ENCODE peak calls at places on chromosomes 12 and 14, in eight cellular contexts. One of them, this sample, is unnamed.

GRCh38 chr14:98580131-98580678 is 691.8 kb downstream of the BCL11B start:
- DNase-seq in A549: no peak
- DNase-seq in HCT116: no peak
- DNase-seq in IMR-90: no peak
- DNase-seq in uterus: no peak
- DNase-seq in tibial nerve: no peak
- DNase-seq in testis: no peak
- DNase-seq in GM12892: no peak
- DNase-seq in this sample: no peak

GRCh38 chr14:93619176-93619793 is 169.0 kb downstream of the PRIMA1 start:
- DNase-seq in tibial nerve: no peak
- DNase-seq in A549: peak
- DNase-seq in uterus: no peak
- DNase-seq in HCT116: peak
- DNase-seq in testis: peak
- DNase-seq in IMR-90: peak
- DNase-seq in GM12892: peak
- DNase-seq in this sample: no peak

GRCh38 chr14:104603623-104604401 is 760 bp downstream of the TMEM179 start:
- DNase-seq in uterus: no peak
- DNase-seq in testis: no peak
- DNase-seq in A549: no peak
- DNase-seq in GM12892: no peak
- DNase-seq in HCT116: no peak
- DNase-seq in tibial nerve: no peak
- DNase-seq in IMR-90: no peak
- DNase-seq in this sample: no peak

GRCh38 chr14:21704340-21704737 is 30.7 kb upstream of the OR4E1 start:
- DNase-seq in GM12892: no peak
- DNase-seq in HCT116: no peak
- DNase-seq in A549: no peak
- DNase-seq in testis: no peak
- DNase-seq in uterus: no peak
- DNase-seq in IMR-90: no peak
- DNase-seq in tibial nerve: no peak
- DNase-seq in this sample: no peak

GRCh38 chr12:29665107-29665506 is 118.6 kb downstream of the TMTC1 start:
- DNase-seq in testis: no peak
- DNase-seq in IMR-90: no peak
- DNase-seq in tibial nerve: no peak
- DNase-seq in HCT116: no peak
- DNase-seq in GM12892: no peak
- DNase-seq in A549: no peak
- DNase-seq in uterus: no peak
- DNase-seq in this sample: no peak

GRCh38 chr12:106282457-106283097 is 20.0 kb upstream of the TCP11L2 start:
- DNase-seq in IMR-90: peak
- DNase-seq in HCT116: peak
- DNase-seq in uterus: peak
- DNase-seq in A549: peak
- DNase-seq in testis: peak
- DNase-seq in tibial nerve: no peak
- DNase-seq in GM12892: peak
- DNase-seq in this sample: no peak

GRCh38 chr12:128140551-128140950 is 126.4 kb upstream of the TMEM132C start:
- DNase-seq in testis: no peak
- DNase-seq in A549: no peak
- DNase-seq in uterus: no peak
- DNase-seq in HCT116: no peak
- DNase-seq in GM12892: no peak
- DNase-seq in IMR-90: no peak
- DNase-seq in tibial nerve: no peak
- DNase-seq in this sample: no peak

GRCh38 chr12:24798335-24798734 is 150.6 kb downstream of the BCAT1 start:
- DNase-seq in IMR-90: no peak
- DNase-seq in HCT116: no peak
- DNase-seq in GM12892: peak
- DNase-seq in tibial nerve: no peak
- DNase-seq in uterus: no peak
- DNase-seq in A549: no peak
- DNase-seq in testis: no peak
- DNase-seq in this sample: no peak

GRCh38 chr14:61567838-61568571 is 127.3 kb upstream of the HIF1A start:
- DNase-seq in GM12892: no peak
- DNase-seq in testis: no peak
- DNase-seq in A549: no peak
- DNase-seq in uterus: no peak
- DNase-seq in HCT116: no peak
- DNase-seq in tibial nerve: no peak
- DNase-seq in IMR-90: no peak
- DNase-seq in this sample: no peak

GRCh38 chr14:74478996-74479635 is 14.0 kb downstream of the NPC2 start:
- DNase-seq in uterus: no peak
- DNase-seq in IMR-90: peak
- DNase-seq in GM12892: no peak
- DNase-seq in HCT116: no peak
- DNase-seq in A549: peak
- DNase-seq in testis: no peak
- DNase-seq in tibial nerve: no peak
- DNase-seq in this sample: no peak

GRCh38 chr12:15899282-15899870 is 11.8 kb upstream of the DERA start:
- DNase-seq in testis: no peak
- DNase-seq in IMR-90: no peak
- DNase-seq in HCT116: no peak
- DNase-seq in GM12892: no peak
- DNase-seq in tibial nerve: no peak
- DNase-seq in uterus: no peak
- DNase-seq in A549: no peak
- DNase-seq in this sample: no peak

GRCh38 chr12:52390739-52391617 is 5.5 kb upstream of the KRT84 start:
- DNase-seq in HCT116: peak
- DNase-seq in uterus: no peak
- DNase-seq in A549: peak
- DNase-seq in tibial nerve: no peak
- DNase-seq in testis: peak
- DNase-seq in GM12892: no peak
- DNase-seq in IMR-90: peak
- DNase-seq in this sample: no peak

GRCh38 chr12:109247831-109248654 is 61.0 kb downstream of the FOXN4 start:
- DNase-seq in HCT116: no peak
- DNase-seq in uterus: no peak
- DNase-seq in IMR-90: no peak
- DNase-seq in A549: no peak
- DNase-seq in GM12892: no peak
- DNase-seq in testis: no peak
- DNase-seq in tibial nerve: no peak
- DNase-seq in this sample: no peak

DNA sequence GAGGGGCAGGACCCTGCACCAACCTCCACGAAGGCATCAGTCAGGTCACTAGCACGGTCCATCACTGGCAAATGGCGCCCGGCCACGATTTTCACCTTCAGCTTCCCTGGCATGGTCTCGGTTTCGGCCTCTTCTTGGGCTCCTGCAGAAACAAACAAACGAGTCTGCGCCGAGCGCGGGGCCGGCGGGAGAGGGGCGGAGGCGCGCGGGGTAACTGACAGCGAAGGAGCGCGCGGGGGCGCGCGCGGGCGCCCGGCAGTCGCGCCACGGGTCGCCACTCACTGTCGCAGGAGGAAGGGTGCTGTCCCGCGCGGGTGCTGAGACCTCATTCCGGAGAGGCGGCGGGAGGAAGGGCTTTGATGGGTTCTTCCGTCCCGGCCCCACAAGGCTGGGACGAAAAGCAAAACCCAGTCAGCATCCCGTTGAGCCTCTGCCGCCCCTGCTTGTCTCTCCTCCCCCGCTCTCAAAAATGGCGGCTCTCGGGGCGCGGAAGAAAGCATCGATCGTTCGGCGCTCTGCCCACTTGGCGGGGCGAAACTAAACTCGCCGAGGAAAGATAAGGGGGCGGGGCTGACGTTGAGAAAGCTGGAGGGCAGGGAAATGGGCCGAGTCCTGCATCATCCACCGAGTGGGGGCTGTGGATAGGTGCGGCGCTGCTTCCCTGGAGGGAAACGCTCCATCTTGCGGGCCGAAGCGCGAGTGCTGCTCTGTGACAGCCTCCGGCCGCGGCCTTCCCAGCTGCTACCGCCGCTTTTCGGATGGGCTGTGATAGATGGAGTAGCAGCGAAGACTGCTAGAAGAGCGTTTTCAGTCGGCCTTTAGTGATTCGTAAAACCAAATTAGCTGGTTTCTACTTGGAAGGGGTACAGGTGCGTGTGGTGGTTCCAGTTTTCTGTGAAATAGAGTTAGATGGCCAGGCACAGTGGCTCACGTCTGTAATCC is at the start of gene C2CD5:
- DNase-seq in IMR-90: peak
- DNase-seq in testis: peak
- DNase-seq in tibial nerve: peak
- DNase-seq in HCT116: peak
- DNase-seq in GM12892: peak
- DNase-seq in A549: peak
- DNase-seq in uterus: peak
- DNase-seq in this sample: peak
- TF ChIP-seq POLR2A in IMR-90: peak
- TF ChIP-seq POLR2A in testis: peak
- TF ChIP-seq POLR2A in tibial nerve: peak
- TF ChIP-seq POLR2A in HCT116: no peak
- TF ChIP-seq POLR2A in GM12892: peak
- TF ChIP-seq POLR2A in A549: peak
- TF ChIP-seq POLR2A in uterus: peak
- TF ChIP-seq POLR2A in this sample: peak

GRCh38 chr12:132642846-132643835 is 24.6 kb downstream of the P2RX2 start:
- DNase-seq in tibial nerve: no peak
- DNase-seq in HCT116: no peak
- DNase-seq in uterus: no peak
- DNase-seq in GM12892: no peak
- DNase-seq in IMR-90: no peak
- DNase-seq in A549: no peak
- DNase-seq in testis: no peak
- DNase-seq in this sample: no peak
- TF ChIP-seq POLR2A in tibial nerve: no peak
- TF ChIP-seq POLR2A in HCT116: no peak
- TF ChIP-seq POLR2A in uterus: no peak
- TF ChIP-seq POLR2A in GM12892: no peak
- TF ChIP-seq POLR2A in IMR-90: no peak
- TF ChIP-seq POLR2A in A549: no peak
- TF ChIP-seq POLR2A in testis: no peak
- TF ChIP-seq POLR2A in this sample: no peak

GRCh38 chr12:122282066-122282465 is 15.8 kb upstream of the VPS33A start:
- DNase-seq in testis: no peak
- DNase-seq in uterus: no peak
- DNase-seq in GM12892: no peak
- DNase-seq in HCT116: no peak
- DNase-seq in IMR-90: peak
- DNase-seq in A549: no peak
- DNase-seq in tibial nerve: no peak
- DNase-seq in this sample: no peak
- TF ChIP-seq POLR2A in testis: no peak
- TF ChIP-seq POLR2A in uterus: no peak
- TF ChIP-seq POLR2A in GM12892: no peak
- TF ChIP-seq POLR2A in HCT116: no peak
- TF ChIP-seq POLR2A in IMR-90: no peak
- TF ChIP-seq POLR2A in A549: no peak
- TF ChIP-seq POLR2A in tibial nerve: no peak
- TF ChIP-seq POLR2A in this sample: no peak

DNA sequence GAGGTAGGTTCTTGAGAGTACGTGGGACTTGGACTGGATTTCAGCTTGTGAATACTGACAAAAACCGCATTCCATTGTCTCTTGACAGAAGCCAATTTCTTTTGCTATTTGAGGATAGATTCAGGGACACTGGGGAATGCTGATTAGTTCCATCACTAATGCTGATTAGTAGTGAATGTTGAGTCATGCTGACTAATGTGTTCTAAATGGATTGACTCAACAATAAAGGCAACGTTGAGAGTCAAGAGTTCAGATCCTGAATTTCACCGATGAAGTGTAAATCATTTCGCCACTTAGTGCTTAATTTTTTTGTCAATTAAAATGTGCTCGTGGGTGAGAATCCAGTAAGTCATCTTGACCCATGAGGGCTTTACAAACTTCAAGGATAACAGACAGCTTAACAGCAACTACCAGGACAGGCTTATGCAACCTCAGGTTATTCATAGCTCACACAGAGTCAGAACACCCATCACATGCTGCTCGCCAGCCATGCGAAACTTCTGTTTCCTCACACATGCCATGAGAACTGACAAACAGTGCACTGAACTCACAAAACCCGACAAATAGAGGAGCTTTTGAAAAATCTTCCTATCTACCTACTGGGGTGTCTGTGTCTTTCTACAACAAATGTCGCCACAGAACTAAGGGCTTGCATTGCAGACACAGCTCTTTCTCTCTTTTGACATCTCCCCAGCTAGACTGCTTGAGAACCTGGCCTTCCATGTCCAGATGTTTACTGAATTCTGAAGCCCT is 316.5 kb downstream of the ZFP36L1 start:
- DNase-seq in tibial nerve: peak
- DNase-seq in uterus: peak
- DNase-seq in HCT116: no peak
- DNase-seq in GM12892: no peak
- DNase-seq in testis: no peak
- DNase-seq in IMR-90: peak
- DNase-seq in A549: no peak
- DNase-seq in this sample: no peak
- TF ChIP-seq POLR2A in tibial nerve: no peak
- TF ChIP-seq POLR2A in uterus: no peak
- TF ChIP-seq POLR2A in HCT116: no peak
- TF ChIP-seq POLR2A in GM12892: no peak
- TF ChIP-seq POLR2A in testis: no peak
- TF ChIP-seq POLR2A in IMR-90: no peak
- TF ChIP-seq POLR2A in A549: no peak
- TF ChIP-seq POLR2A in this sample: no peak

GRCh38 chr14:24368215-24368561 is 204 bp downstream of the NFATC4 start:
- DNase-seq in IMR-90: no peak
- DNase-seq in A549: no peak
- DNase-seq in HCT116: no peak
- DNase-seq in tibial nerve: no peak
- DNase-seq in uterus: no peak
- DNase-seq in testis: no peak
- DNase-seq in GM12892: no peak
- DNase-seq in this sample: no peak

GRCh38 chr14:24367506-24368214 is at the start of gene NFATC4:
- DNase-seq in tibial nerve: peak
- DNase-seq in GM12892: no peak
- DNase-seq in IMR-90: peak
- DNase-seq in testis: peak
- DNase-seq in HCT116: peak
- DNase-seq in uterus: peak
- DNase-seq in A549: no peak
- DNase-seq in this sample: peak

GRCh38 chr14:24366375-24366663 is 1.7 kb upstream of the NFATC4 start:
- DNase-seq in HCT116: no peak
- DNase-seq in GM12892: no peak
- DNase-seq in uterus: no peak
- DNase-seq in testis: no peak
- DNase-seq in tibial nerve: no peak
- DNase-seq in IMR-90: no peak
- DNase-seq in A549: no peak
- DNase-seq in this sample: no peak

GRCh38 chr14:24365600-24366374 is 2.2 kb upstream of the NFATC4 start:
- DNase-seq in HCT116: peak
- DNase-seq in IMR-90: peak
- DNase-seq in uterus: peak
- DNase-seq in A549: peak
- DNase-seq in GM12892: no peak
- DNase-seq in testis: peak
- DNase-seq in tibial nerve: peak
- DNase-seq in this sample: peak

GRCh38 chr14:24366664-24367505 is 1.1 kb upstream of the NFATC4 start:
- DNase-seq in A549: peak
- DNase-seq in IMR-90: peak
- DNase-seq in HCT116: peak
- DNase-seq in tibial nerve: peak
- DNase-seq in testis: peak
- DNase-seq in GM12892: peak
- DNase-seq in uterus: peak
- DNase-seq in this sample: peak
- TF ChIP-seq POLR2A in A549: no peak
- TF ChIP-seq POLR2A in IMR-90: no peak
- TF ChIP-seq POLR2A in HCT116: no peak
- TF ChIP-seq POLR2A in tibial nerve: peak
- TF ChIP-seq POLR2A in testis: peak
- TF ChIP-seq POLR2A in GM12892: no peak
- TF ChIP-seq POLR2A in uterus: peak
- TF ChIP-seq POLR2A in this sample: peak